ENCODE peak calls at places on chromosomes 11 and 22, in six cellular contexts. Z, P, S, O, Q and F are unnamed samples.

GRCh38 chr11:72821221-72821919 is 7.2 kb downstream of the ATG16L2 start:
- DNase-seq in Z (no peak), P (no peak), Q (no peak), O (no peak), S (no peak), F (no peak)

GRCh38 chr11:21142007-21142406 is 472.6 kb downstream of the NELL1 start:
- DNase-seq in O (no peak), Z (peak), Q (peak), P (no peak), S (no peak), F (peak)

GRCh38 chr11:99117603-99118002 is 96.9 kb downstream of the CNTN5 start:
- DNase-seq in Z (peak), P (no peak), Q (no peak), O (no peak), S (no peak), F (no peak)

GRCh38 chr11:65931773-65932557 is 12.7 kb downstream of the DRAP1 start:
- DNase-seq in P (no peak), S (no peak), Z (no peak), O (no peak), Q (no peak), F (no peak)

GRCh38 chr11:111561801-111562325 is 21.3 kb downstream of the LAYN start:
- DNase-seq in S (no peak), O (no peak), Q (no peak), P (no peak), Z (no peak), F (no peak)

GRCh38 chr11:106961518-106961917 is 56.8 kb downstream of the GUCY1A2 start:
- DNase-seq in Q (no peak), S (no peak), Z (peak), O (no peak), P (no peak), F (no peak)

GRCh38 chr22:29308791-29309262 is 2.4 kb downstream of the GAS2L1 start:
- DNase-seq in O (no peak), Q (no peak), Z (no peak), S (no peak), P (peak), F (peak)

GRCh38 chr11:48041877-48042698 is 61.7 kb downstream of the PTPRJ start:
- DNase-seq in P (no peak), S (no peak), Z (peak), Q (no peak), O (no peak), F (no peak)

GRCh38 chr22:24587251-24587650 is 5.6 kb downstream of the LRRC75B start:
- DNase-seq in O (no peak), P (no peak), Q (no peak), S (no peak), Z (no peak), F (no peak)

GRCh38 chr11:94402355-94402754 is 1.1 kb upstream of the GPR83 start:
- DNase-seq in O (no peak), Z (no peak), P (no peak), S (no peak), Q (no peak), F (no peak)

GRCh38 chr11:94831529-94831928 is 63.4 kb downstream of the AMOTL1 start:
- DNase-seq in O (no peak), Q (no peak), Z (no peak), P (no peak), S (no peak), F (no peak)

GRCh38 chr11:113991170-113991569 is 16.3 kb downstream of the HTR3A start:
- DNase-seq in Z (peak), O (no peak), S (no peak), Q (peak), P (no peak), F (peak)

GRCh38 chr22:38858492-38858891 is 13.5 kb downstream of the CBX6 start:
- DNase-seq in P (no peak), Q (no peak), O (no peak), Z (no peak), S (no peak), F (no peak)

GRCh38 chr11:119155733-119156492 is 7.1 kb downstream of the ABCG4 start:
- DNase-seq in O (no peak), S (no peak), Q (peak), P (no peak), Z (peak), F (peak)

GRCh38 chr11:78290293-78291176 is 101.8 kb downstream of the USP35 start:
- DNase-seq in O (no peak), Z (peak), P (no peak), Q (peak), S (no peak), F (peak)

GRCh38 chr22:43996170-43996980 is 27.7 kb upstream of the PARVB start:
- DNase-seq in Z (no peak), O (peak), S (peak), Q (no peak), P (peak), F (no peak)

GRCh38 chr11:32307449-32307848 is 127.9 kb downstream of the WT1 start:
- DNase-seq in Z (no peak), Q (no peak), O (no peak), P (no peak), S (no peak), F (no peak)

GRCh38 chr11:36119300-36119699 is 169.9 kb downstream of the COMMD9 start:
- DNase-seq in Q (no peak), O (no peak), Z (no peak), P (no peak), S (no peak), F (no peak)

GRCh38 chr11:35200811-35201341 is 61.9 kb downstream of the CD44 start:
- DNase-seq in Q (no peak), S (no peak), Z (no peak), O (no peak), P (no peak), F (no peak)

GRCh38 chr11:64809781-64810241 is 540 bp downstream of the MEN1 start:
- DNase-seq in P (peak), O (no peak), Q (peak), Z (no peak), S (no peak), F (peak)

GRCh38 chr11:12811861-12812260 is 137.6 kb downstream of the TEAD1 start:
- DNase-seq in Z (no peak), Q (no peak), O (no peak), P (no peak), S (no peak), F (no peak)

GRCh38 chr11:2797741-2798361 is 87.7 kb downstream of the CDKN1C start:
- DNase-seq in Q (no peak), Z (no peak), O (peak), S (no peak), P (no peak), F (no peak)

GRCh38 chr11:34977039-34977906 is 60.9 kb downstream of the PDHX start:
- DNase-seq in Q (no peak), P (no peak), Z (peak), S (no peak), O (no peak), F (no peak)

GRCh38 chr22:19480789-19481188 is 1.1 kb downstream of the CDC45 start:
- DNase-seq in O (no peak), P (no peak), Q (no peak), S (no peak), Z (no peak), F (no peak)

GRCh38 chr11:67113231-67113721 is 5.8 kb upstream of the KDM2A start:
- DNase-seq in S (no peak), Z (no peak), O (peak), Q (peak), P (peak), F (no peak)

GRCh38 chr11:114384487-114384886 is 15.8 kb downstream of the C11orf71 start:
- DNase-seq in S (no peak), Q (no peak), Z (no peak), O (no peak), P (no peak), F (no peak)

GRCh38 chr22:28429711-28430110 is 249.9 kb downstream of the TTC28 start:
- DNase-seq in O (no peak), Z (peak), Q (no peak), S (no peak), P (no peak), F (no peak)

GRCh38 chr22:35517769-35518530 is 22.7 kb upstream of the RASD2 start:
- DNase-seq in S (no peak), O (no peak), Q (no peak), P (no peak), Z (no peak), F (no peak)

GRCh38 chr11:44846852-44847251 is 103.8 kb downstream of the TP53I11 start:
- DNase-seq in O (no peak), P (no peak), Q (no peak), S (no peak), Z (no peak), F (no peak)

GRCh38 chr22:29457730-29458129 is 19.3 kb downstream of the RFPL1 start:
- DNase-seq in P (no peak), O (no peak), S (no peak), Q (peak), Z (peak), F (peak)

GRCh38 chr11:15471709-15472404 is 357.1 kb downstream of the INSC start:
- DNase-seq in P (no peak), O (no peak), Q (no peak), Z (no peak), S (no peak), F (no peak)

GRCh38 chr22:31898911-31899310 is 45.4 kb upstream of the YWHAH start:
- DNase-seq in S (no peak), O (no peak), P (no peak), Q (no peak), Z (peak), F (no peak)

GRCh38 chr11:111916768-111917167 is 1.9 kb upstream of the C11orf52 start:
- DNase-seq in S (no peak), P (no peak), O (no peak), Q (no peak), Z (no peak), F (no peak)